ENCODE peak calls at places on chromosomes 16 and 17, in eight cellular contexts. O, V, X, M, N, F, L and G are unnamed samples.

GRCh38 chr17:36942631-36943125 is 5.4 kb downstream of the LHX1 start:
- DNase-seq in O (no peak), V (no peak), X (peak), M (no peak), N (no peak), F (peak), L (no peak), G (no peak)

GRCh38 chr17:80948091-80948960 is 43.3 kb upstream of the CHMP6 start:
- DNase-seq in O (no peak), V (no peak), X (no peak), M (no peak), N (no peak), F (no peak), L (no peak), G (no peak)

GRCh38 chr17:82713015-82713723 is 3.3 kb upstream of the FN3KRP start:
- DNase-seq in O (no peak), V (no peak), X (peak), M (no peak), N (no peak), F (no peak), L (no peak), G (no peak)

GRCh38 chr16:75559564-75560372 is 3.7 kb upstream of the TMEM231 start:
- DNase-seq in O (peak), V (peak), X (no peak), M (no peak), N (no peak), F (no peak), L (no peak), G (no peak)

GRCh38 chr17:21202512-21202911 is 11.4 kb downstream of the TMEM11 start:
- DNase-seq in O (no peak), V (no peak), X (no peak), M (no peak), N (no peak), F (no peak), L (no peak), G (no peak)

GRCh38 chr17:80955673-80956306 is 35.9 kb upstream of the CHMP6 start:
- DNase-seq in O (no peak), V (no peak), X (peak), M (no peak), N (no peak), F (no peak), L (no peak), G (peak)

GRCh38 chr17:47373002-47373401 is 49.2 kb downstream of the EFCAB13 start:
- DNase-seq in O (no peak), V (no peak), X (no peak), M (no peak), N (no peak), F (no peak), L (no peak), G (no peak)

GRCh38 chr17:77125432-77125901 is 15.3 kb upstream of the SEC14L1 start:
- DNase-seq in O (peak), V (peak), X (no peak), M (no peak), N (no peak), F (no peak), L (no peak), G (no peak)

GRCh38 chr17:35844547-35844946 is 24.1 kb downstream of the HEATR9 start:
- DNase-seq in O (no peak), V (no peak), X (no peak), M (no peak), N (no peak), F (no peak), L (no peak), G (no peak)

GRCh38 chr16:81627024-81627423 is 152.1 kb upstream of the PLCG2 start:
- DNase-seq in O (no peak), V (peak), X (no peak), M (no peak), N (no peak), F (no peak), L (no peak), G (no peak)

GRCh38 chr17:6555331-6556120 is 829 bp downstream of the PITPNM3 start:
- DNase-seq in O (peak), V (peak), X (no peak), M (no peak), N (no peak), F (no peak), L (no peak), G (no peak)

GRCh38 chr17:82414548-82415281 is 3.4 kb upstream of the HEXD start:
- DNase-seq in O (peak), V (peak), X (peak), M (peak), N (peak), F (peak), L (peak), G (peak)

GRCh38 chr17:39096435-39097158 is 54.8 kb downstream of the PLXDC1 start:
- DNase-seq in O (no peak), V (peak), X (no peak), M (peak), N (peak), F (peak), L (no peak), G (no peak)

GRCh38 chr17:82357394-82357793 is 1.7 kb upstream of the TEX19 start:
- DNase-seq in O (no peak), V (no peak), X (no peak), M (no peak), N (no peak), F (no peak), L (no peak), G (no peak)

GRCh38 chr16:59204589-59204988 is 470.5 kb upstream of the GOT2 start:
- DNase-seq in O (no peak), V (no peak), X (no peak), M (no peak), N (no peak), F (no peak), L (no peak), G (no peak)

GRCh38 chr17:69245617-69246016 is 17.0 kb upstream of the ABCA10 start:
- DNase-seq in O (no peak), V (no peak), X (no peak), M (no peak), N (no peak), F (no peak), L (no peak), G (no peak)

GRCh38 chr16:11144122-11144521 is 111.9 kb downstream of the SOCS1 start:
- DNase-seq in O (no peak), V (no peak), X (no peak), M (no peak), N (no peak), F (no peak), L (no peak), G (no peak)

GRCh38 chr17:67671492-67671891 is 46.2 kb upstream of the NOL11 start:
- DNase-seq in O (no peak), V (peak), X (no peak), M (no peak), N (no peak), F (no peak), L (no peak), G (no peak)

GRCh38 chr16:4913130-4913773 is 23.7 kb downstream of the PPL start:
- DNase-seq in O (no peak), V (no peak), X (no peak), M (no peak), N (no peak), F (no peak), L (peak), G (no peak)

GRCh38 chr16:28264656-28265055 is 27.7 kb upstream of the SBK1 start:
- DNase-seq in O (peak), V (peak), X (no peak), M (no peak), N (no peak), F (no peak), L (no peak), G (peak)

GRCh38 chr17:72193395-72194106 is 72.7 kb downstream of the SOX9 start:
- DNase-seq in O (peak), V (peak), X (peak), M (no peak), N (no peak), F (no peak), L (no peak), G (no peak)

GRCh38 chr17:61766520-61766919 is 96.8 kb downstream of the BRIP1 start:
- DNase-seq in O (no peak), V (no peak), X (no peak), M (no peak), N (no peak), F (no peak), L (no peak), G (no peak)

DNA sequence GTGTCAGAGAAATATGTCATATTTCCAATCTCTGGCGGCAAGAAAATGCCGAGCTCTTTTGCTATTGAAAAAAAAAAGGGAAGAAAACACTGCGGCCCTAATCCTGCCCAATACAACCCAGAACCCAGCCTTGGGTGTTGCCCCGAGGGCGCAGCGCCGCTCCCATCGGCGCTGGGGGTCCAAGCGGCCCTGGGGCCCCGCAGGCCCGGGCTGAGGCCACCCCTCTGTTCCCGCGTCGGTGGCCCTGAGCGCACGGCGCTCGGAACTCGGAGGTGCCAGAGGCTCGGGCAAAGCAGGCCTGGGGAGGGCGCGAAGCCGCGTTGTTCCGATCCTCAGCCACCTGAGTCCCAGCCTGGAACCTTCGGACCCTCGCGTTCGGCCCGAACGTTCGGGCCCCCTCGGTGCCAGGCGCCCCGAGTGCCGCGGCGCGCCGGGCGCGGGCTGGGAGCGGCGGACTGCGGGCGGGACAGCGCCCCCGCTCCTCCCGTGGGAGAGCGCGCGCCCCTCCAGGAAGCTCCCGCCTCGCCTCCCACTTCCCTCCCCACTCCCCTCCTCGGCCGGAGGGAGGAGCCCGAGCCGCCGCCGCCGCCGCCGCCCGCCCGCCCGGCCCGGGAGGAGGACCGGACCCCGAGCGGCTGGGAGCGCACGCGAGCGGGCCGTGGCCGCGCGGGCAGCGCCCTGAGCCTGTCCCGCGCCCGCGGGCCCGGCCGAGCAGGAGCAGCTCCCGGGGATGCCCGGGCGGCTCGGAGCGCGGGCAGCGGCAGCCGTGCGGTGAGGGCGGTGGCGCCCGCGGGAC is at the start of gene CPNE2:
- DNase-seq in O (peak), V (peak), X (peak), M (no peak), N (peak), F (no peak), L (peak), G (no peak)
- TF ChIP-seq CTCF in O (no peak), V (no peak), X (no peak), M (no peak), N (no peak), F (no peak), L (no peak), G (no peak)

GRCh38 chr17:75260679-75261335 is 599 bp downstream of the GGA3 start:
- DNase-seq in O (peak), V (no peak), X (no peak), M (no peak), N (no peak), F (no peak), L (no peak), G (no peak)
- TF ChIP-seq CTCF in O (no peak), V (no peak), X (no peak), M (no peak), N (no peak), F (no peak), L (peak), G (no peak)

DNA sequence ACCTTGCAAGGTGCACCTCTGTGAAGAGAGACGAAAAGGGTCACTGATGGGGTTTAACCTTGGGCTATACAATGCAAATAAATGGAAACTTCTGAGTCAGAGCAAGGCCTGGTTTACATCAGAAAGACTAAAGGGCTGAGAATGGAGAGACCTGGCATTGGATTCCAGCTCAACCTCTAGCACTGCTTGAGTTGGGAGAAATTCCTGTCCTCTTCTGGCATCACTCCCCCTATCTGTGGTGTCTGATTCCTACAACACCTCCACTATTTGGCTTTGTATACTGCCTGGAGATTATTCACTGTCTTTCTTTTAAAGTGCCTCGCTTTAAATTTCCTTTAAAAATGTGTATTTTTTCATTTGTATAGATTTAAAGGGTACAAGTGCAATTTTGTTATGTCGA is 68.8 kb downstream of the GPR139 start:
- DNase-seq in O (no peak), V (no peak), X (no peak), M (no peak), N (no peak), F (no peak), L (no peak), G (no peak)
- TF ChIP-seq CTCF in O (no peak), V (no peak), X (no peak), M (no peak), N (no peak), F (no peak), L (no peak), G (no peak)

GRCh38 chr16:30657866-30658730 is at the start of gene FBRS:
- DNase-seq in O (peak), V (peak), X (peak), M (peak), N (peak), F (peak), L (peak), G (peak)

GRCh38 chr16:30660424-30661251 is 2.4 kb downstream of the FBRS start:
- DNase-seq in O (no peak), V (no peak), X (no peak), M (peak), N (peak), F (peak), L (peak), G (no peak)

GRCh38 chr16:30656974-30657865 is 1.0 kb upstream of the FBRS start:
- DNase-seq in O (no peak), V (no peak), X (no peak), M (no peak), N (no peak), F (no peak), L (peak), G (no peak)

GRCh38 chr16:30659507-30660423 is 1.5 kb downstream of the FBRS start:
- DNase-seq in O (no peak), V (peak), X (no peak), M (peak), N (peak), F (peak), L (peak), G (no peak)

GRCh38 chr16:30658731-30659506 is 688 bp downstream of the FBRS start:
- DNase-seq in O (peak), V (peak), X (peak), M (peak), N (peak), F (no peak), L (peak), G (peak)
- TF ChIP-seq CTCF in O (peak), V (no peak), X (no peak), M (no peak), N (no peak), F (peak), L (peak), G (no peak)

GRCh38 chr17:50345443-50346312 is at the start of gene XYLT2:
- DNase-seq in O (peak), V (peak), X (peak), M (peak), N (peak), F (peak), L (peak), G (peak)
- TF ChIP-seq CTCF in O (no peak), V (no peak), X (no peak), M (no peak), N (no peak), F (no peak), L (no peak), G (no peak)

GRCh38 chr17:75564195-75564594 is 23.4 kb upstream of the MYO15B start:
- DNase-seq in O (no peak), V (no peak), X (no peak), M (no peak), N (no peak), F (no peak), L (no peak), G (no peak)

GRCh38 chr17:75563063-75563758 is 24.4 kb upstream of the MYO15B start:
- DNase-seq in O (no peak), V (no peak), X (no peak), M (no peak), N (no peak), F (no peak), L (no peak), G (no peak)

GRCh38 chr17:75565066-75565465 is 22.5 kb upstream of the MYO15B start:
- DNase-seq in O (peak), V (peak), X (no peak), M (no peak), N (no peak), F (no peak), L (peak), G (no peak)

GRCh38 chr17:75559958-75560533 is 27.6 kb upstream of the MYO15B start:
- DNase-seq in O (no peak), V (no peak), X (no peak), M (no peak), N (no peak), F (no peak), L (no peak), G (no peak)

GRCh38 chr17:75561927-75562603 is 25.5 kb upstream of the MYO15B start:
- DNase-seq in O (peak), V (peak), X (no peak), M (no peak), N (no peak), F (no peak), L (no peak), G (no peak)
- TF ChIP-seq CTCF in O (no peak), V (no peak), X (no peak), M (no peak), N (no peak), F (no peak), L (no peak), G (no peak)

GRCh38 chr17:443109-443508 is 90.5 kb upstream of the RPH3AL start:
- DNase-seq in O (no peak), V (no peak), X (no peak), M (no peak), N (no peak), F (no peak), L (no peak), G (no peak)
- TF ChIP-seq CTCF in O (no peak), V (no peak), X (no peak), M (no peak), N (no peak), F (no peak), L (no peak), G (no peak)

GRCh38 chr16:2786826-2787151 is 571 bp downstream of the PRSS33 start:
- DNase-seq in O (no peak), V (no peak), X (no peak), M (no peak), N (no peak), F (no peak), L (no peak), G (peak)

GRCh38 chr16:2784536-2785100 is 2.7 kb downstream of the PRSS33 start:
- DNase-seq in O (no peak), V (no peak), X (no peak), M (no peak), N (no peak), F (no peak), L (no peak), G (peak)

GRCh38 chr16:2783581-2784375 is 3.6 kb downstream of the PRSS33 start:
- DNase-seq in O (no peak), V (no peak), X (no peak), M (no peak), N (no peak), F (no peak), L (no peak), G (peak)

GRCh38 chr16:2786061-2786825 is 1.1 kb downstream of the PRSS33 start:
- DNase-seq in O (no peak), V (no peak), X (no peak), M (no peak), N (no peak), F (no peak), L (no peak), G (peak)

GRCh38 chr16:2785101-2785991 is 2.0 kb downstream of the PRSS33 start:
- DNase-seq in O (no peak), V (no peak), X (no peak), M (no peak), N (no peak), F (peak), L (no peak), G (peak)
- TF ChIP-seq CTCF in O (peak), V (no peak), X (no peak), M (peak), N (no peak), F (peak), L (peak), G (no peak)

GRCh38 chr16:87877942-87878507 is 8.7 kb upstream of the SLC7A5 start:
- DNase-seq in O (no peak), V (no peak), X (no peak), M (no peak), N (no peak), F (no peak), L (no peak), G (no peak)
- TF ChIP-seq CTCF in O (peak), V (no peak), X (no peak), M (no peak), N (peak), F (no peak), L (peak), G (no peak)